ENCODE peak calls at places on chromosomes 12 and 14, in seven cellular contexts. One of them, this sample, is unnamed. For H3K4me1, the result is how much of the 10 kb centered on the place peaks cover.

GRCh38 chr12:78916845-78917480 is 52.4 kb downstream of the SYT1 start:
- DNase-seq in ovary: no peak
- DNase-seq in thyroid gland: no peak
- DNase-seq in esophagus muscularis mucosa: no peak
- DNase-seq in IMR-90: peak
- DNase-seq in transverse colon: no peak
- DNase-seq in H1: no peak
- DNase-seq in this sample: no peak

GRCh38 chr14:24367506-24368214 is at the start of gene NFATC4:
- DNase-seq in ovary: peak
- DNase-seq in thyroid gland: peak
- DNase-seq in esophagus muscularis mucosa: peak
- DNase-seq in H1: peak
- DNase-seq in IMR-90: peak
- DNase-seq in transverse colon: peak
- DNase-seq in this sample: peak

GRCh38 chr12:58032156-58032555 is 90.8 kb downstream of the ATP23 start:
- DNase-seq in esophagus muscularis mucosa: no peak
- DNase-seq in ovary: no peak
- DNase-seq in IMR-90: no peak
- DNase-seq in thyroid gland: no peak
- DNase-seq in H1: no peak
- DNase-seq in transverse colon: no peak
- DNase-seq in this sample: no peak

GRCh38 chr14:32709072-32709471 is 229.6 kb upstream of the NPAS3 start:
- DNase-seq in H1: no peak
- DNase-seq in transverse colon: no peak
- DNase-seq in esophagus muscularis mucosa: no peak
- DNase-seq in thyroid gland: peak
- DNase-seq in IMR-90: peak
- DNase-seq in ovary: peak
- DNase-seq in this sample: peak

GRCh38 chr14:69039287-69039628 is 60.2 kb upstream of the ACTN1 start:
- DNase-seq in transverse colon: no peak
- DNase-seq in ovary: no peak
- DNase-seq in H1: no peak
- DNase-seq in IMR-90: peak
- DNase-seq in esophagus muscularis mucosa: no peak
- DNase-seq in thyroid gland: no peak
- DNase-seq in this sample: no peak

GRCh38 chr14:105526781-105527380 is 498 bp downstream of the TMEM121 start:
- DNase-seq in transverse colon: no peak
- DNase-seq in ovary: no peak
- DNase-seq in esophagus muscularis mucosa: no peak
- DNase-seq in IMR-90: no peak
- DNase-seq in thyroid gland: no peak
- DNase-seq in H1: no peak
- DNase-seq in this sample: no peak

GRCh38 chr14:65686761-65687160 is 274.2 kb downstream of the FUT8 start:
- DNase-seq in H1: no peak
- DNase-seq in esophagus muscularis mucosa: no peak
- DNase-seq in thyroid gland: no peak
- DNase-seq in transverse colon: no peak
- DNase-seq in ovary: no peak
- DNase-seq in IMR-90: peak
- DNase-seq in this sample: no peak

GRCh38 chr14:92610849-92611271 is 97.3 kb downstream of the RIN3 start:
- DNase-seq in thyroid gland: no peak
- DNase-seq in esophagus muscularis mucosa: no peak
- DNase-seq in ovary: no peak
- DNase-seq in H1: no peak
- DNase-seq in transverse colon: peak
- DNase-seq in IMR-90: no peak
- DNase-seq in this sample: no peak

GRCh38 chr12:50825372-50825838 is 17.3 kb upstream of the TMPRSS12 start:
- DNase-seq in thyroid gland: no peak
- DNase-seq in IMR-90: peak
- DNase-seq in esophagus muscularis mucosa: no peak
- DNase-seq in transverse colon: no peak
- DNase-seq in H1: no peak
- DNase-seq in ovary: no peak
- DNase-seq in this sample: no peak

GRCh38 chr12:54379401-54380201 is 4.9 kb downstream of the ZNF385A start:
- DNase-seq in ovary: peak
- DNase-seq in esophagus muscularis mucosa: peak
- DNase-seq in IMR-90: peak
- DNase-seq in thyroid gland: peak
- DNase-seq in H1: peak
- DNase-seq in transverse colon: peak
- DNase-seq in this sample: peak

GRCh38 chr12:107375231-107375630 is 281.9 kb upstream of the CRY1 start:
- DNase-seq in ovary: no peak
- DNase-seq in thyroid gland: no peak
- DNase-seq in transverse colon: no peak
- DNase-seq in H1: no peak
- DNase-seq in IMR-90: no peak
- DNase-seq in esophagus muscularis mucosa: no peak
- DNase-seq in this sample: no peak
- H3K4me1 ChIP-seq in ovary: under half
- H3K4me1 ChIP-seq in thyroid gland: under half
- H3K4me1 ChIP-seq in transverse colon: under half
- H3K4me1 ChIP-seq in H1: under half
- H3K4me1 ChIP-seq in IMR-90: under half
- H3K4me1 ChIP-seq in esophagus muscularis mucosa: under half
- H3K4me1 ChIP-seq in this sample: under half

GRCh38 chr12:82968644-82969339 is 282.1 kb downstream of the TMTC2 start:
- DNase-seq in esophagus muscularis mucosa: no peak
- DNase-seq in ovary: no peak
- DNase-seq in transverse colon: no peak
- DNase-seq in IMR-90: no peak
- DNase-seq in H1: no peak
- DNase-seq in thyroid gland: no peak
- DNase-seq in this sample: no peak
- TF ChIP-seq POLR2A in esophagus muscularis mucosa: no peak
- TF ChIP-seq POLR2A in ovary: no peak
- TF ChIP-seq POLR2A in transverse colon: no peak
- TF ChIP-seq POLR2A in IMR-90: no peak
- TF ChIP-seq POLR2A in H1: no peak
- TF ChIP-seq POLR2A in thyroid gland: no peak
- TF ChIP-seq POLR2A in this sample: no peak

GRCh38 chr12:67088401-67089118 is 180.6 kb upstream of the CAND1 start:
- DNase-seq in IMR-90: no peak
- DNase-seq in H1: no peak
- DNase-seq in esophagus muscularis mucosa: no peak
- DNase-seq in thyroid gland: no peak
- DNase-seq in ovary: no peak
- DNase-seq in transverse colon: no peak
- DNase-seq in this sample: no peak

GRCh38 chr12:67080637-67081036 is 188.5 kb upstream of the CAND1 start:
- DNase-seq in ovary: no peak
- DNase-seq in H1: no peak
- DNase-seq in IMR-90: no peak
- DNase-seq in thyroid gland: no peak
- DNase-seq in transverse colon: no peak
- DNase-seq in esophagus muscularis mucosa: no peak
- DNase-seq in this sample: no peak

GRCh38 chr12:67086116-67086515 is 183.0 kb upstream of the CAND1 start:
- DNase-seq in H1: no peak
- DNase-seq in ovary: no peak
- DNase-seq in IMR-90: no peak
- DNase-seq in transverse colon: no peak
- DNase-seq in thyroid gland: no peak
- DNase-seq in esophagus muscularis mucosa: no peak
- DNase-seq in this sample: no peak

GRCh38 chr12:67082221-67082620 is 186.9 kb upstream of the CAND1 start:
- DNase-seq in IMR-90: no peak
- DNase-seq in transverse colon: no peak
- DNase-seq in H1: no peak
- DNase-seq in thyroid gland: no peak
- DNase-seq in ovary: no peak
- DNase-seq in esophagus muscularis mucosa: no peak
- DNase-seq in this sample: no peak

GRCh38 chr12:67085699-67086098 is 183.5 kb upstream of the CAND1 start:
- DNase-seq in H1: no peak
- DNase-seq in transverse colon: no peak
- DNase-seq in IMR-90: no peak
- DNase-seq in thyroid gland: peak
- DNase-seq in ovary: no peak
- DNase-seq in esophagus muscularis mucosa: no peak
- DNase-seq in this sample: no peak
- H3K27ac ChIP-seq in H1: no peak
- H3K27ac ChIP-seq in transverse colon: no peak
- H3K27ac ChIP-seq in IMR-90: no peak
- H3K27ac ChIP-seq in thyroid gland: peak
- H3K27ac ChIP-seq in ovary: no peak
- H3K27ac ChIP-seq in esophagus muscularis mucosa: no peak
- H3K27ac ChIP-seq in this sample: no peak

GRCh38 chr14:85562630-85563029 is 32.7 kb downstream of the FLRT2 start:
- DNase-seq in thyroid gland: no peak
- DNase-seq in H1: no peak
- DNase-seq in ovary: no peak
- DNase-seq in transverse colon: no peak
- DNase-seq in esophagus muscularis mucosa: no peak
- DNase-seq in IMR-90: no peak
- DNase-seq in this sample: no peak
- H3K4me1 ChIP-seq in thyroid gland: under half
- H3K4me1 ChIP-seq in H1: under half
- H3K4me1 ChIP-seq in ovary: under half
- H3K4me1 ChIP-seq in transverse colon: under half
- H3K4me1 ChIP-seq in esophagus muscularis mucosa: under half
- H3K4me1 ChIP-seq in IMR-90: under half
- H3K4me1 ChIP-seq in this sample: under half

DNA sequence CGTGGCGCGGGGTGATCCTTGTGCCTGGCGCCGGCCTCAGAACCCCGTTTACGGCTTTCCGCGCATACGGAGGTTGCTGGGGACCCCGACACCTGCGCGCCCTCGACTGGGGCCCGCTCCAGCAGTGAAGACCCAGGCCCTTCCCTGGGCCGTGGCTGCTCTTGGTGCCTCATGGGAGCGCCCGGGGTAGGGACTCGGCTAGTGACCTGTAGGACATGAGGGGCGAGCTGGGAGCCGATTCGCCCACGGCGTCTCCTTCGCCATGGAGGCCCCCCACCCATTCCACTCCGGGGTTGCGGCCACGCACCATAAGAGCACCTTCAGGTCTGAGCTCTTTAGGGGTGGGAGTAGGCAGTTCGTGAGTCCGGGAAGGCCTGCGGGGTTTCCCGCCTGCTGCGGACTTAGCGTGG is 14.2 kb upstream of the PAX9 start:
- DNase-seq in esophagus muscularis mucosa: no peak
- DNase-seq in ovary: no peak
- DNase-seq in transverse colon: no peak
- DNase-seq in IMR-90: no peak
- DNase-seq in H1: no peak
- DNase-seq in thyroid gland: no peak
- DNase-seq in this sample: no peak
- TF ChIP-seq POLR2A in esophagus muscularis mucosa: no peak
- TF ChIP-seq POLR2A in ovary: no peak
- TF ChIP-seq POLR2A in transverse colon: no peak
- TF ChIP-seq POLR2A in IMR-90: no peak
- TF ChIP-seq POLR2A in H1: no peak
- TF ChIP-seq POLR2A in thyroid gland: no peak
- TF ChIP-seq POLR2A in this sample: no peak

GRCh38 chr12:122020795-122021192 is 890 bp upstream of the BCL7A start:
- DNase-seq in H1: no peak
- DNase-seq in ovary: no peak
- DNase-seq in transverse colon: no peak
- DNase-seq in IMR-90: no peak
- DNase-seq in esophagus muscularis mucosa: no peak
- DNase-seq in thyroid gland: no peak
- DNase-seq in this sample: no peak

GRCh38 chr12:122021822-122022392 is at the start of gene BCL7A:
- DNase-seq in transverse colon: peak
- DNase-seq in H1: peak
- DNase-seq in IMR-90: peak
- DNase-seq in thyroid gland: peak
- DNase-seq in ovary: peak
- DNase-seq in esophagus muscularis mucosa: no peak
- DNase-seq in this sample: peak

GRCh38 chr12:122018457-122018856 is 3.2 kb upstream of the BCL7A start:
- DNase-seq in esophagus muscularis mucosa: no peak
- DNase-seq in thyroid gland: no peak
- DNase-seq in IMR-90: no peak
- DNase-seq in transverse colon: no peak
- DNase-seq in H1: no peak
- DNase-seq in ovary: no peak
- DNase-seq in this sample: no peak

GRCh38 chr12:122021193-122021821 is 377 bp upstream of the BCL7A start:
- DNase-seq in H1: peak
- DNase-seq in esophagus muscularis mucosa: no peak
- DNase-seq in thyroid gland: peak
- DNase-seq in transverse colon: peak
- DNase-seq in IMR-90: no peak
- DNase-seq in ovary: peak
- DNase-seq in this sample: no peak

GRCh38 chr12:122018937-122019336 is 2.7 kb upstream of the BCL7A start:
- DNase-seq in IMR-90: no peak
- DNase-seq in H1: no peak
- DNase-seq in esophagus muscularis mucosa: no peak
- DNase-seq in transverse colon: no peak
- DNase-seq in thyroid gland: no peak
- DNase-seq in ovary: no peak
- DNase-seq in this sample: no peak
- H3K27ac ChIP-seq in IMR-90: no peak
- H3K27ac ChIP-seq in H1: no peak
- H3K27ac ChIP-seq in esophagus muscularis mucosa: no peak
- H3K27ac ChIP-seq in transverse colon: no peak
- H3K27ac ChIP-seq in thyroid gland: no peak
- H3K27ac ChIP-seq in ovary: no peak
- H3K27ac ChIP-seq in this sample: no peak

GRCh38 chr12:47808049-47808448 is 11.7 kb downstream of the HDAC7 start:
- DNase-seq in esophagus muscularis mucosa: no peak
- DNase-seq in thyroid gland: peak
- DNase-seq in ovary: peak
- DNase-seq in transverse colon: peak
- DNase-seq in IMR-90: peak
- DNase-seq in H1: no peak
- DNase-seq in this sample: no peak
- H3K4me1 ChIP-seq in esophagus muscularis mucosa: half or more
- H3K4me1 ChIP-seq in thyroid gland: half or more
- H3K4me1 ChIP-seq in ovary: under half
- H3K4me1 ChIP-seq in transverse colon: half or more
- H3K4me1 ChIP-seq in IMR-90: half or more
- H3K4me1 ChIP-seq in H1: under half
- H3K4me1 ChIP-seq in this sample: under half

This sample was measured in breast epithelium.